ENCODE peak calls at places on chromosome 16, in five cellular contexts. One of them, this sample, is unnamed.

GRCh38 chr16:29777576-29778360 is at the start of gene ZG16:
- DNase-seq in activated T-helper 2 cell treated with anti-CD3 and anti-CD28 coated beads, Interferon-gamma antibody, Interleukin-2, Interleukin-4, amounts not matched to agents 10 μg/mL and 5 μg/mL and 100 μg/mL, durations not matched to agents 14 hours and 24 hours and 36 hours: no peak
- DNase-seq in nucleus accumbens: no peak
- DNase-seq in progenitor cell of endocrine pancreas: no peak
- DNase-seq in amygdala: no peak
- DNase-seq in this sample: no peak

GRCh38 chr16:55622930-55623561 is 32.7 kb upstream of the SLC6A2 start:
- DNase-seq in activated T-helper 2 cell treated with anti-CD3 and anti-CD28 coated beads, Interferon-gamma antibody, Interleukin-2, Interleukin-4, amounts not matched to agents 10 μg/mL and 5 μg/mL and 100 μg/mL, durations not matched to agents 14 hours and 24 hours and 36 hours: no peak
- DNase-seq in nucleus accumbens: no peak
- DNase-seq in progenitor cell of endocrine pancreas: no peak
- DNase-seq in amygdala: no peak
- DNase-seq in this sample: no peak

GRCh38 chr16:89564476-89565255 is 4.2 kb downstream of the RPL13 start:
- DNase-seq in activated T-helper 2 cell treated with anti-CD3 and anti-CD28 coated beads, Interferon-gamma antibody, Interleukin-2, Interleukin-4, amounts not matched to agents 10 μg/mL and 5 μg/mL and 100 μg/mL, durations not matched to agents 14 hours and 24 hours and 36 hours: no peak
- DNase-seq in nucleus accumbens: no peak
- DNase-seq in progenitor cell of endocrine pancreas: no peak
- DNase-seq in amygdala: no peak
- DNase-seq in this sample: no peak

GRCh38 chr16:70689035-70689969 is 3.4 kb upstream of the MTSS2 start:
- DNase-seq in activated T-helper 2 cell treated with anti-CD3 and anti-CD28 coated beads, Interferon-gamma antibody, Interleukin-2, Interleukin-4, amounts not matched to agents 10 μg/mL and 5 μg/mL and 100 μg/mL, durations not matched to agents 14 hours and 24 hours and 36 hours: no peak
- DNase-seq in nucleus accumbens: peak
- DNase-seq in progenitor cell of endocrine pancreas: no peak
- DNase-seq in amygdala: no peak
- DNase-seq in this sample: no peak

GRCh38 chr16:4320030-4320429 is 4.2 kb downstream of the GLIS2 start:
- DNase-seq in activated T-helper 2 cell treated with anti-CD3 and anti-CD28 coated beads, Interferon-gamma antibody, Interleukin-2, Interleukin-4, amounts not matched to agents 10 μg/mL and 5 μg/mL and 100 μg/mL, durations not matched to agents 14 hours and 24 hours and 36 hours: no peak
- DNase-seq in nucleus accumbens: no peak
- DNase-seq in progenitor cell of endocrine pancreas: no peak
- DNase-seq in amygdala: no peak
- DNase-seq in this sample: no peak

GRCh38 chr16:88759245-88759975 is 25.6 kb downstream of the PIEZO1 start:
- DNase-seq in activated T-helper 2 cell treated with anti-CD3 and anti-CD28 coated beads, Interferon-gamma antibody, Interleukin-2, Interleukin-4, amounts not matched to agents 10 μg/mL and 5 μg/mL and 100 μg/mL, durations not matched to agents 14 hours and 24 hours and 36 hours: no peak
- DNase-seq in nucleus accumbens: no peak
- DNase-seq in progenitor cell of endocrine pancreas: no peak
- DNase-seq in amygdala: no peak
- DNase-seq in this sample: no peak

GRCh38 chr16:89289428-89290395 is 72.2 kb downstream of the ZNF778 start:
- DNase-seq in activated T-helper 2 cell treated with anti-CD3 and anti-CD28 coated beads, Interferon-gamma antibody, Interleukin-2, Interleukin-4, amounts not matched to agents 10 μg/mL and 5 μg/mL and 100 μg/mL, durations not matched to agents 14 hours and 24 hours and 36 hours: peak
- DNase-seq in nucleus accumbens: peak
- DNase-seq in progenitor cell of endocrine pancreas: peak
- DNase-seq in amygdala: peak
- DNase-seq in this sample: peak

GRCh38 chr16:24731722-24732419 is 2.4 kb downstream of the TNRC6A start:
- DNase-seq in activated T-helper 2 cell treated with anti-CD3 and anti-CD28 coated beads, Interferon-gamma antibody, Interleukin-2, Interleukin-4, amounts not matched to agents 10 μg/mL and 5 μg/mL and 100 μg/mL, durations not matched to agents 14 hours and 24 hours and 36 hours: no peak
- DNase-seq in nucleus accumbens: no peak
- DNase-seq in progenitor cell of endocrine pancreas: no peak
- DNase-seq in amygdala: no peak
- DNase-seq in this sample: no peak

GRCh38 chr16:53052519-53053501 is at the start of gene CHD9NB:
- DNase-seq in activated T-helper 2 cell treated with anti-CD3 and anti-CD28 coated beads, Interferon-gamma antibody, Interleukin-2, Interleukin-4, amounts not matched to agents 10 μg/mL and 5 μg/mL and 100 μg/mL, durations not matched to agents 14 hours and 24 hours and 36 hours: no peak
- DNase-seq in nucleus accumbens: no peak
- DNase-seq in progenitor cell of endocrine pancreas: no peak
- DNase-seq in amygdala: no peak
- DNase-seq in this sample: peak

GRCh38 chr16:23771027-23771426 is 16.2 kb downstream of the CHP2 start:
- DNase-seq in activated T-helper 2 cell treated with anti-CD3 and anti-CD28 coated beads, Interferon-gamma antibody, Interleukin-2, Interleukin-4, amounts not matched to agents 10 μg/mL and 5 μg/mL and 100 μg/mL, durations not matched to agents 14 hours and 24 hours and 36 hours: no peak
- DNase-seq in nucleus accumbens: no peak
- DNase-seq in progenitor cell of endocrine pancreas: no peak
- DNase-seq in amygdala: no peak
- DNase-seq in this sample: no peak

GRCh38 chr16:89035013-89035697 is 58.1 kb upstream of the CBFA2T3 start:
- DNase-seq in activated T-helper 2 cell treated with anti-CD3 and anti-CD28 coated beads, Interferon-gamma antibody, Interleukin-2, Interleukin-4, amounts not matched to agents 10 μg/mL and 5 μg/mL and 100 μg/mL, durations not matched to agents 14 hours and 24 hours and 36 hours: no peak
- DNase-seq in nucleus accumbens: no peak
- DNase-seq in progenitor cell of endocrine pancreas: no peak
- DNase-seq in amygdala: no peak
- DNase-seq in this sample: no peak

GRCh38 chr16:1078579-1079021 is 6.1 kb downstream of the SSTR5 start:
- DNase-seq in activated T-helper 2 cell treated with anti-CD3 and anti-CD28 coated beads, Interferon-gamma antibody, Interleukin-2, Interleukin-4, amounts not matched to agents 10 μg/mL and 5 μg/mL and 100 μg/mL, durations not matched to agents 14 hours and 24 hours and 36 hours: no peak
- DNase-seq in nucleus accumbens: no peak
- DNase-seq in progenitor cell of endocrine pancreas: no peak
- DNase-seq in amygdala: no peak
- DNase-seq in this sample: no peak

GRCh38 chr16:11639925-11640899 is 28.0 kb upstream of the SNN start:
- DNase-seq in activated T-helper 2 cell treated with anti-CD3 and anti-CD28 coated beads, Interferon-gamma antibody, Interleukin-2, Interleukin-4, amounts not matched to agents 10 μg/mL and 5 μg/mL and 100 μg/mL, durations not matched to agents 14 hours and 24 hours and 36 hours: no peak
- DNase-seq in nucleus accumbens: peak
- DNase-seq in progenitor cell of endocrine pancreas: no peak
- DNase-seq in amygdala: peak
- DNase-seq in this sample: no peak

GRCh38 chr16:67447508-67448076 is 16.7 kb downstream of the HSD11B2 start:
- DNase-seq in activated T-helper 2 cell treated with anti-CD3 and anti-CD28 coated beads, Interferon-gamma antibody, Interleukin-2, Interleukin-4, amounts not matched to agents 10 μg/mL and 5 μg/mL and 100 μg/mL, durations not matched to agents 14 hours and 24 hours and 36 hours: peak
- DNase-seq in nucleus accumbens: peak
- DNase-seq in progenitor cell of endocrine pancreas: no peak
- DNase-seq in amygdala: no peak
- DNase-seq in this sample: peak